ENCODE peak calls at places on chromosomes 5 and 9, in nine cellular contexts. P, X, G, Y, F, O, L, B and K are unnamed samples.

GRCh38 chr9:98538203-98538602 is 170.5 kb downstream of the GABBR2 start:
- DNase-seq in P (no peak), F (no peak), Y (no peak), O (no peak), X (no peak), L (no peak), G (no peak), B (no peak), K (no peak)

GRCh38 chr9:70600479-70600878 is 186.0 kb upstream of the KLF9 start:
- DNase-seq in L (no peak), G (no peak), B (peak; percentile 35), F (peak; percentile 40), P (peak; percentile 88), X (no peak), O (peak; percentile 54), Y (no peak), K (no peak)

GRCh38 chr9:100999914-101000540 is 28.5 kb upstream of the PLPPR1 start:
- DNase-seq in X (no peak), O (no peak), Y (peak; percentile 16), P (no peak), L (no peak), B (no peak), F (no peak), G (no peak), K (no peak)

GRCh38 chr9:103203172-103203571 is 208.0 kb downstream of the CYLC2 start:
- DNase-seq in O (no peak), G (no peak), Y (no peak), L (no peak), F (no peak), B (no peak), P (no peak), X (no peak), K (no peak)

GRCh38 chr5:173486355-173486754 is 130.1 kb downstream of the BOD1 start:
- DNase-seq in B (no peak), X (no peak), G (no peak), O (no peak), Y (no peak), L (no peak), F (no peak), P (no peak), K (no peak)

GRCh38 chr9:124941689-124942561 is 1.0 kb upstream of the GOLGA1 start:
- DNase-seq in P (peak; percentile 11), L (peak; percentile 56), Y (no peak), B (peak; percentile 50), O (peak; percentile 76), G (peak; percentile 62), F (peak; percentile 48), X (peak; percentile 47), K (peak; percentile 58)

GRCh38 chr5:169762338-169763095 is 125.4 kb downstream of the DOCK2 start:
- DNase-seq in L (no peak), F (peak; percentile 55), O (no peak), G (no peak), Y (no peak), P (peak; percentile 42), X (no peak), B (no peak), K (peak; percentile 79)

GRCh38 chr5:119537704-119538103 is 85.4 kb downstream of the HSD17B4 start:
- DNase-seq in O (no peak), L (no peak), B (no peak), F (peak; percentile 40), Y (no peak), X (no peak), G (no peak), P (peak; percentile 61), K (peak; percentile 57)

GRCh38 chr5:73363911-73364730 is 84.5 kb downstream of the FOXD1 start:
- DNase-seq in X (no peak), F (no peak), B (no peak), G (no peak), O (no peak), L (no peak), P (peak; percentile 87), Y (no peak), K (no peak)

GRCh38 chr9:98795295-98795955 is 930 bp downstream of the ANKS6 start:
- DNase-seq in B (no peak), G (no peak), O (no peak), L (no peak), P (no peak), F (no peak), X (no peak), Y (no peak), K (peak; percentile 11)

GRCh38 chr5:69265931-69266330 is 31.2 kb downstream of the CDK7 start:
- DNase-seq in O (no peak), L (no peak), X (no peak), Y (no peak), B (no peak), G (no peak), F (no peak), P (no peak), K (no peak)

GRCh38 chr5:157271740-157272271 is 5.9 kb downstream of the CYFIP2 start:
- DNase-seq in P (no peak), G (peak; percentile 76), Y (no peak), B (no peak), F (no peak), O (peak; percentile 56), X (no peak), L (no peak), K (peak; percentile 30)

GRCh38 chr5:77367733-77368132 is 124.4 kb downstream of the WDR41 start:
- DNase-seq in L (no peak), Y (no peak), X (no peak), F (peak; percentile 80), P (no peak), G (no peak), B (no peak), O (no peak), K (peak; percentile 30)

GRCh38 chr9:87834357-87834756 is 48.3 kb upstream of the SPATA31E1 start:
- DNase-seq in G (no peak), B (no peak), L (no peak), F (peak; percentile 45), X (no peak), P (no peak), O (no peak), Y (no peak), K (no peak)

GRCh38 chr9:132094314-132094791 is 14.7 kb upstream of the MED27 start:
- DNase-seq in L (no peak), O (no peak), B (no peak), X (no peak), Y (peak; percentile 30), F (peak; percentile 91), G (no peak), P (peak; percentile 95), K (peak; percentile 39)

GRCh38 chr9:114285166-114285867 is 37.6 kb upstream of the ORM1 start:
- DNase-seq in G (no peak), P (peak; percentile 88), Y (peak; percentile 87), B (peak; percentile 88), O (no peak), L (no peak), X (no peak), F (peak; percentile 92), K (peak; percentile 87)

GRCh38 chr9:91560301-91560700 is 136.7 kb upstream of the NFIL3 start:
- DNase-seq in F (no peak), Y (no peak), G (no peak), P (peak; percentile 74), L (no peak), B (no peak), O (no peak), X (no peak), K (peak; percentile 23)

GRCh38 chr5:142095651-142096330 is 12.8 kb upstream of the NDFIP1 start:
- DNase-seq in X (no peak), Y (no peak), G (no peak), O (no peak), P (no peak), L (no peak), F (no peak), B (no peak), K (peak; percentile 33)

GRCh38 chr9:85108229-85108628 is 438.7 kb downstream of the NTRK2 start:
- DNase-seq in F (no peak), B (no peak), P (no peak), L (no peak), O (no peak), X (no peak), G (no peak), Y (no peak), K (no peak)

GRCh38 chr5:65100846-65101678 is 332.3 kb downstream of the CWC27 start:
- DNase-seq in P (peak; percentile 92), X (peak; percentile 63), L (peak; percentile 53), Y (no peak), O (peak; percentile 57), B (peak; percentile 75), F (peak; percentile 69), G (peak; percentile 34), K (peak; percentile 82)

GRCh38 chr5:82092-82491 is 9.9 kb upstream of the PLEKHG4B start:
- DNase-seq in X (no peak), F (no peak), O (no peak), L (no peak), B (no peak), Y (no peak), P (peak; percentile 5), G (no peak), K (peak; percentile 50)

GRCh38 chr5:181271081-181271480 is 10.1 kb upstream of the TRIM52 start:
- DNase-seq in P (no peak), G (no peak), L (no peak), F (no peak), O (no peak), B (no peak), X (no peak), Y (no peak), K (no peak)

GRCh38 chr5:53503819-53504218 is 23.4 kb downstream of the FST start:
- DNase-seq in L (no peak), P (peak; percentile 67), F (no peak), G (no peak), B (no peak), X (no peak), O (no peak), Y (no peak), K (no peak)

GRCh38 chr9:127197861-127198430 is 66.6 kb upstream of the GARNL3 start:
- DNase-seq in G (no peak), L (no peak), P (peak; percentile 46), O (no peak), F (no peak), Y (no peak), B (peak; percentile 51), X (no peak), K (no peak)

GRCh38 chr9:38346811-38347735 is 45.4 kb upstream of the ALDH1B1 start:
- DNase-seq in O (no peak), X (peak; percentile 47), G (no peak), Y (no peak), F (no peak), L (no peak), B (no peak), P (no peak), K (peak; percentile 32)

GRCh38 chr5:75089137-75089536 is 36.8 kb upstream of the GCNT4 start:
- DNase-seq in Y (no peak), L (no peak), G (no peak), B (no peak), P (no peak), O (no peak), F (peak; percentile 69), X (no peak), K (peak; percentile 91)

GRCh38 chr5:62791059-62791458 is 212.4 kb downstream of the LRRC70 start:
- DNase-seq in B (no peak), L (no peak), F (peak; percentile 7), X (peak; percentile 10), G (no peak), O (no peak), P (peak; percentile 4), Y (no peak), K (peak; percentile 43)